ENCODE peak calls at places on chromosomes 3 and 15, in five cellular contexts. J is mesendoderm, B is amniotic stem cell, V is KBM-7, S is keratinocyte. X is an unnamed sample.

GRCh38 chr3:7382293-7383033 is 521.5 kb downstream of the GRM7 start:
- DNase-seq in B (no peak), S (no peak), V (no peak), J (no peak), X (no peak)

GRCh38 chr3:43218156-43218555 is 68.2 kb upstream of the SNRK start:
- DNase-seq in S (no peak), B (no peak), J (no peak), V (no peak), X (no peak)

GRCh38 chr3:30002782-30003181 is 603.6 kb upstream of the TGFBR2 start:
- DNase-seq in B (no peak), S (no peak), V (no peak), J (no peak), X (no peak)

GRCh38 chr3:15299036-15299435 is 33.4 kb downstream of the SH3BP5 start:
- DNase-seq in J (no peak), B (no peak), V (no peak), S (no peak), X (no peak)

GRCh38 chr15:95875141-95875643 is 455.3 kb upstream of the NR2F2 start:
- DNase-seq in J (no peak), V (peak), B (no peak), S (no peak), X (no peak)

GRCh38 chr3:14392803-14393319 is 9.5 kb upstream of the SLC6A6 start:
- DNase-seq in J (no peak), S (no peak), V (no peak), B (no peak), X (no peak)

GRCh38 chr3:72597756-72598195 is 250.5 kb downstream of the SHQ1 start:
- DNase-seq in B (no peak), J (peak), S (no peak), V (no peak), X (no peak)

GRCh38 chr15:42593143-42593542 is 17.7 kb downstream of the STARD9 start:
- DNase-seq in B (no peak), J (no peak), S (no peak), V (no peak), X (no peak)

GRCh38 chr15:71374607-71375352 is 259.5 kb downstream of the THSD4 start:
- DNase-seq in J (no peak), B (no peak), V (no peak), S (no peak), X (no peak)

GRCh38 chr15:60091150-60091549 is 87.0 kb downstream of the FOXB1 start:
- DNase-seq in V (no peak), J (no peak), B (peak), S (peak), X (no peak)

GRCh38 chr3:42226470-42227425 is 39.2 kb downstream of the CCK start:
- DNase-seq in V (no peak), S (no peak), B (no peak), J (peak), X (no peak)

GRCh38 chr15:70274908-70275307 is 177.2 kb upstream of the TLE3 start:
- DNase-seq in J (no peak), S (no peak), B (no peak), V (no peak), X (no peak)

GRCh38 chr15:45429974-45430792 is 51.8 kb upstream of the GATM start:
- DNase-seq in V (peak), S (no peak), J (peak), B (no peak), X (peak)

GRCh38 chr3:16897254-16897926 is 12.6 kb downstream of the PLCL2 start:
- DNase-seq in S (no peak), V (no peak), J (no peak), B (no peak), X (no peak)

GRCh38 chr3:150965436-150965835 is 7.1 kb downstream of the CLRN1 start:
- DNase-seq in B (no peak), S (no peak), V (no peak), J (no peak), X (no peak)

GRCh38 chr3:131705099-131705498 is 202.3 kb upstream of the MRPL3 start:
- DNase-seq in J (peak), S (no peak), B (no peak), V (no peak), X (no peak)

GRCh38 chr15:62896969-62897486 is 145.5 kb upstream of the TPM1 start:
- DNase-seq in V (no peak), B (peak), J (peak), S (peak), X (no peak)

GRCh38 chr3:106811376-106811775 is 565.9 kb upstream of the CCDC54 start:
- DNase-seq in J (no peak), B (no peak), V (no peak), S (peak), X (no peak)

X was measured in activated gamma-delta T cell.